ENCODE peak calls at places on chromosome 3, in seven cellular contexts. One of them, this sample, is unnamed.

GRCh38 chr3:149790265-149790664 is 2.1 kb downstream of the ANKUB1 start:
- DNase-seq in HCT116: no peak
- DNase-seq in right lobe of liver: no peak
- DNase-seq in esophagus squamous epithelium: no peak
- DNase-seq in spleen: no peak
- DNase-seq in stomach: no peak
- DNase-seq in heart left ventricle: no peak
- DNase-seq in this sample: no peak

GRCh38 chr3:101100361-101101009 is 107.3 kb upstream of the ABI3BP start:
- DNase-seq in HCT116: no peak
- DNase-seq in right lobe of liver: no peak
- DNase-seq in esophagus squamous epithelium: no peak
- DNase-seq in spleen: no peak
- DNase-seq in stomach: no peak
- DNase-seq in heart left ventricle: no peak
- DNase-seq in this sample: no peak

GRCh38 chr3:129576514-129577345 is 29.7 kb downstream of the PLXND1 start:
- DNase-seq in HCT116: no peak
- DNase-seq in right lobe of liver: no peak
- DNase-seq in esophagus squamous epithelium: peak
- DNase-seq in spleen: peak
- DNase-seq in stomach: peak
- DNase-seq in heart left ventricle: no peak
- DNase-seq in this sample: no peak

GRCh38 chr3:49899815-49900214 is 3.9 kb downstream of the MST1R start:
- DNase-seq in HCT116: no peak
- DNase-seq in right lobe of liver: no peak
- DNase-seq in esophagus squamous epithelium: no peak
- DNase-seq in spleen: no peak
- DNase-seq in stomach: no peak
- DNase-seq in heart left ventricle: no peak
- DNase-seq in this sample: no peak

GRCh38 chr3:191253089-191253799 is 54.2 kb downstream of the OSTN start:
- DNase-seq in HCT116: no peak
- DNase-seq in right lobe of liver: no peak
- DNase-seq in esophagus squamous epithelium: no peak
- DNase-seq in spleen: no peak
- DNase-seq in stomach: no peak
- DNase-seq in heart left ventricle: no peak
- DNase-seq in this sample: no peak

GRCh38 chr3:46561951-46562350 is 4.2 kb downstream of the LRRC2 start:
- DNase-seq in HCT116: no peak
- DNase-seq in right lobe of liver: no peak
- DNase-seq in esophagus squamous epithelium: no peak
- DNase-seq in spleen: no peak
- DNase-seq in stomach: no peak
- DNase-seq in heart left ventricle: no peak
- DNase-seq in this sample: no peak

GRCh38 chr3:109098245-109098644 is 19.7 kb downstream of the MORC1 start:
- DNase-seq in HCT116: peak
- DNase-seq in right lobe of liver: no peak
- DNase-seq in esophagus squamous epithelium: no peak
- DNase-seq in spleen: no peak
- DNase-seq in stomach: no peak
- DNase-seq in heart left ventricle: no peak
- DNase-seq in this sample: no peak

GRCh38 chr3:130516645-130517512 is at the start of gene COL6A6:
- DNase-seq in HCT116: no peak
- DNase-seq in right lobe of liver: no peak
- DNase-seq in esophagus squamous epithelium: no peak
- DNase-seq in spleen: no peak
- DNase-seq in stomach: no peak
- DNase-seq in heart left ventricle: no peak
- DNase-seq in this sample: no peak

GRCh38 chr3:69987833-69988232 is 11.7 kb upstream of the SAMMSON start:
- DNase-seq in HCT116: no peak
- DNase-seq in right lobe of liver: no peak
- DNase-seq in esophagus squamous epithelium: no peak
- DNase-seq in spleen: no peak
- DNase-seq in stomach: no peak
- DNase-seq in heart left ventricle: no peak
- DNase-seq in this sample: no peak

GRCh38 chr3:19103510-19103909 is 44.8 kb upstream of the KCNH8 start:
- DNase-seq in HCT116: no peak
- DNase-seq in right lobe of liver: no peak
- DNase-seq in esophagus squamous epithelium: no peak
- DNase-seq in spleen: no peak
- DNase-seq in stomach: no peak
- DNase-seq in heart left ventricle: no peak
- DNase-seq in this sample: no peak

GRCh38 chr3:171348121-171348520 is 112.1 kb downstream of the TNIK start:
- DNase-seq in HCT116: no peak
- DNase-seq in right lobe of liver: no peak
- DNase-seq in esophagus squamous epithelium: no peak
- DNase-seq in spleen: no peak
- DNase-seq in stomach: no peak
- DNase-seq in heart left ventricle: no peak
- DNase-seq in this sample: no peak

GRCh38 chr3:116164039-116164438 is 281.2 kb downstream of the LSAMP start:
- DNase-seq in HCT116: no peak
- DNase-seq in right lobe of liver: no peak
- DNase-seq in esophagus squamous epithelium: no peak
- DNase-seq in spleen: no peak
- DNase-seq in stomach: no peak
- DNase-seq in heart left ventricle: no peak
- DNase-seq in this sample: no peak

GRCh38 chr3:101284757-101285156 is 35.6 kb downstream of the IMPG2 start:
- DNase-seq in HCT116: no peak
- DNase-seq in right lobe of liver: no peak
- DNase-seq in esophagus squamous epithelium: no peak
- DNase-seq in spleen: no peak
- DNase-seq in stomach: no peak
- DNase-seq in heart left ventricle: no peak
- DNase-seq in this sample: no peak

GRCh38 chr3:95514260-95514659 is 1300.1 kb upstream of the EPHA6 start:
- DNase-seq in HCT116: no peak
- DNase-seq in right lobe of liver: no peak
- DNase-seq in esophagus squamous epithelium: no peak
- DNase-seq in spleen: no peak
- DNase-seq in stomach: no peak
- DNase-seq in heart left ventricle: no peak
- DNase-seq in this sample: no peak

GRCh38 chr3:179081885-179082284 is 10.3 kb upstream of the ZMAT3 start:
- DNase-seq in HCT116: no peak
- DNase-seq in right lobe of liver: no peak
- DNase-seq in esophagus squamous epithelium: no peak
- DNase-seq in spleen: no peak
- DNase-seq in stomach: no peak
- DNase-seq in heart left ventricle: no peak
- DNase-seq in this sample: no peak

GRCh38 chr3:117302448-117302847 is 592.9 kb downstream of the TUSC7 start:
- DNase-seq in HCT116: no peak
- DNase-seq in right lobe of liver: no peak
- DNase-seq in esophagus squamous epithelium: no peak
- DNase-seq in spleen: no peak
- DNase-seq in stomach: no peak
- DNase-seq in heart left ventricle: no peak
- DNase-seq in this sample: no peak

GRCh38 chr3:26657406-26657976 is 34.9 kb downstream of the LRRC3B start:
- DNase-seq in HCT116: no peak
- DNase-seq in right lobe of liver: no peak
- DNase-seq in esophagus squamous epithelium: no peak
- DNase-seq in spleen: no peak
- DNase-seq in stomach: no peak
- DNase-seq in heart left ventricle: no peak
- DNase-seq in this sample: no peak

GRCh38 chr3:134039161-134039862 is 9.6 kb upstream of the SLCO2A1 start:
- DNase-seq in HCT116: peak
- DNase-seq in right lobe of liver: no peak
- DNase-seq in esophagus squamous epithelium: no peak
- DNase-seq in spleen: peak
- DNase-seq in stomach: peak
- DNase-seq in heart left ventricle: no peak
- DNase-seq in this sample: no peak

GRCh38 chr3:152841131-152841530 is 6.2 kb downstream of the P2RY1 start:
- DNase-seq in HCT116: no peak
- DNase-seq in right lobe of liver: no peak
- DNase-seq in esophagus squamous epithelium: no peak
- DNase-seq in spleen: no peak
- DNase-seq in stomach: no peak
- DNase-seq in heart left ventricle: no peak
- DNase-seq in this sample: no peak

GRCh38 chr3:12507871-12508281 is 23.6 kb downstream of the TSEN2 start:
- DNase-seq in HCT116: no peak
- DNase-seq in right lobe of liver: no peak
- DNase-seq in esophagus squamous epithelium: no peak
- DNase-seq in spleen: no peak
- DNase-seq in stomach: no peak
- DNase-seq in heart left ventricle: no peak
- DNase-seq in this sample: no peak

GRCh38 chr3:31733234-31733667 is 200.5 kb downstream of the STT3B start:
- DNase-seq in HCT116: no peak
- DNase-seq in right lobe of liver: no peak
- DNase-seq in esophagus squamous epithelium: no peak
- DNase-seq in spleen: no peak
- DNase-seq in stomach: peak
- DNase-seq in heart left ventricle: no peak
- DNase-seq in this sample: no peak

GRCh38 chr3:129233538-129233937 is 15.9 kb upstream of the COPG1 start:
- DNase-seq in HCT116: no peak
- DNase-seq in right lobe of liver: peak
- DNase-seq in esophagus squamous epithelium: peak
- DNase-seq in spleen: peak
- DNase-seq in stomach: peak
- DNase-seq in heart left ventricle: peak
- DNase-seq in this sample: no peak

GRCh38 chr3:52367891-52368880 is 52.1 kb downstream of the DNAH1 start:
- DNase-seq in HCT116: no peak
- DNase-seq in right lobe of liver: no peak
- DNase-seq in esophagus squamous epithelium: no peak
- DNase-seq in spleen: no peak
- DNase-seq in stomach: no peak
- DNase-seq in heart left ventricle: no peak
- DNase-seq in this sample: no peak

GRCh38 chr3:15903776-15904720 is 106.3 kb upstream of the ANKRD28 start:
- DNase-seq in HCT116: no peak
- DNase-seq in right lobe of liver: peak
- DNase-seq in esophagus squamous epithelium: no peak
- DNase-seq in spleen: no peak
- DNase-seq in stomach: peak
- DNase-seq in heart left ventricle: peak
- DNase-seq in this sample: no peak

GRCh38 chr3:197549261-197549885 is 6.4 kb downstream of the BDH1 start:
- DNase-seq in HCT116: no peak
- DNase-seq in right lobe of liver: no peak
- DNase-seq in esophagus squamous epithelium: no peak
- DNase-seq in spleen: no peak
- DNase-seq in stomach: no peak
- DNase-seq in heart left ventricle: no peak
- DNase-seq in this sample: no peak
- H3K4me3 ChIP-seq in HCT116: no peak
- H3K4me3 ChIP-seq in right lobe of liver: no peak
- H3K4me3 ChIP-seq in esophagus squamous epithelium: no peak
- H3K4me3 ChIP-seq in spleen: no peak
- H3K4me3 ChIP-seq in stomach: no peak
- H3K4me3 ChIP-seq in heart left ventricle: no peak
- H3K4me3 ChIP-seq in this sample: no peak

DNA sequence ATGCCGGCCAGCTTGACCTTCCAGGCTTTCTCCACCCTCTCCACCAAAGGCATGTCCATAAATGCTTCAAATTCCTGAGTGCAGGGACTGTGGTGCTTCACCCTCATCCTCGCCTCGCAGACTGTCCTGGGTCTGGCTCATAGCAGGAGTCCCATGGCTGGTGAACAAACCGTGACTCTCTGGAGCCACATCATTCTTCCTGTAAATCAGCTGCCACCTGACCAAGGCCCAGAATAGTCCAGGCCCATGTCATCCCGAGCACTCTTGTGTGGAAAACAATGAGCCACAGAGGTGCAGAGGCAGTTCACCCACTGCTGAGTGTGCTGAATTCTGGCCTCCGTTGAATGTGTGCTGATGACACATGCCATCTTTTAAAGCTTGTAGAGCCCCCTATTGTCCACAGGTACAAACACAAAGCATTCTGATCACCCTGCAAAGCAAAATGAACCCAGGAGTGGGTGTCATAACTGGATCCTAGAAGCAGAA is 68.6 kb downstream of the ABHD5 start:
- DNase-seq in HCT116: no peak
- DNase-seq in right lobe of liver: no peak
- DNase-seq in esophagus squamous epithelium: no peak
- DNase-seq in spleen: no peak
- DNase-seq in stomach: no peak
- DNase-seq in heart left ventricle: no peak
- DNase-seq in this sample: no peak
- TF ChIP-seq CTCF in HCT116: peak
- TF ChIP-seq CTCF in right lobe of liver: peak
- TF ChIP-seq CTCF in esophagus squamous epithelium: no peak
- TF ChIP-seq CTCF in spleen: no peak
- TF ChIP-seq CTCF in stomach: no peak
- TF ChIP-seq CTCF in heart left ventricle: no peak
- TF ChIP-seq CTCF in this sample: no peak

DNA sequence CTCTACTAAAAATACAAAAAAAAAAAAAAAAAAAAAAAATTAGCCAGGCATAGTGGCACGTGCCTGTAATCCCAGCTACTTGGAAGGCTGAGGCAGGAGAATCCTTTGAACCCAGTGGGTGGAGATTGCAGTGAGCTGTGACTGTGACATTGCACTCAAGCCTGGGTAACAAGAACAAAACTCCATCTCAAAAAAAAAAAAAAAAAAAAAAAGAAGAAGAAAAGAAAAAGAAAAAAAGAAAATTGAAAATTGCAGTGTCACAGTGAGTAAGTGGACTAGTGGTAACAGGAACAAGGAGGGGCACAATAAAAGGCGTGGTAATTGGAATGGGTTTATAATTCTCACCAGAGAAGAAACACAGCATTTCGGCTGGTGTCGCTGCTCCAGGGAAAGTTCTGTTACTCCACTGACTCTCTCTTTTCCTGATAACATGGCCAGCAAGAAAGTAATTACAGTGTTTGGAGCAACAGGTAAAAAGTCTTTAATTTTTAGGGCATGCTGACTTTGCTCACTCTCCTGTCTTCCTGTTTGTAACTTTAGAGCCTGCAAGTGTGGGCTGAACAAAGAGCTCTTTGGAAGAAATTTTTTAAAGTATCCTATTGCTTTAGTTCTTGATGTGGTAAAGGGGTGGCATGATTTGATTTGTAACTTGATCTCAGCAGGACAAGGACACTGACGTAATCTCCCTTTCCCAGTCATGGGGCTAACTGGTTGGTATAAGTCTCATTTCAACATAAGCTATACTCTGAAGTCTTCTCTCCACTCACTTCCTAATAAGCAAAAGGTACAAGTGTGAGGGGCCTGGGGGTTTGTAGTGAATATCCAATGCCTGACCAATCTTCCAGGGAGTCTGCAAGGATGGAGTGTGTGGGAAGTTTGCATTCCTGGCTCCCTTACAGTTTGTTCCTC is 22.0 kb upstream of the TRA2B start:
- DNase-seq in HCT116: no peak
- DNase-seq in right lobe of liver: no peak
- DNase-seq in esophagus squamous epithelium: no peak
- DNase-seq in spleen: no peak
- DNase-seq in stomach: no peak
- DNase-seq in heart left ventricle: no peak
- DNase-seq in this sample: peak
- TF ChIP-seq POLR2A in HCT116: no peak
- TF ChIP-seq POLR2A in right lobe of liver: no peak
- TF ChIP-seq POLR2A in esophagus squamous epithelium: no peak
- TF ChIP-seq POLR2A in spleen: no peak
- TF ChIP-seq POLR2A in stomach: no peak
- TF ChIP-seq POLR2A in heart left ventricle: no peak
- TF ChIP-seq POLR2A in this sample: no peak

GRCh38 chr3:138172625-138173024 is 2.1 kb downstream of the DBR1 start:
- DNase-seq in HCT116: no peak
- DNase-seq in right lobe of liver: no peak
- DNase-seq in esophagus squamous epithelium: no peak
- DNase-seq in spleen: no peak
- DNase-seq in stomach: no peak
- DNase-seq in heart left ventricle: no peak
- DNase-seq in this sample: no peak
- H3K4me3 ChIP-seq in HCT116: no peak
- H3K4me3 ChIP-seq in right lobe of liver: no peak
- H3K4me3 ChIP-seq in esophagus squamous epithelium: no peak
- H3K4me3 ChIP-seq in spleen: no peak
- H3K4me3 ChIP-seq in stomach: no peak
- H3K4me3 ChIP-seq in heart left ventricle: no peak
- H3K4me3 ChIP-seq in this sample: no peak

This sample was measured in lower leg skin.